ENCODE peak calls at places on chromosomes 13 and 19, in seven cellular contexts. X, E, M, O, P, I and Q are unnamed samples.

GRCh38 chr13:113812140-113813036 is 51.5 kb downstream of the GAS6 start:
- DNase-seq in X (no peak), E (no peak), M (no peak), O (no peak), P (no peak), I (no peak), Q (no peak)

GRCh38 chr13:94901070-94901469 is 188.7 kb upstream of the SOX21 start:
- DNase-seq in X (no peak), E (no peak), M (no peak), O (no peak), P (no peak), I (no peak), Q (no peak)

GRCh38 chr13:38264363-38265134 is 85.1 kb upstream of the UFM1 start:
- DNase-seq in X (no peak), E (no peak), M (no peak), O (no peak), P (no peak), I (no peak), Q (no peak)

GRCh38 chr13:96958286-96958891 is 35.9 kb downstream of the OXGR1 start:
- DNase-seq in X (no peak), E (peak; percentile 8), M (peak; percentile 55), O (no peak), P (no peak), I (no peak), Q (no peak)

GRCh38 chr19:48484931-48485612 is 15.9 kb downstream of the CYTH2 start:
- DNase-seq in X (no peak), E (no peak), M (no peak), O (no peak), P (no peak), I (no peak), Q (no peak)

GRCh38 chr13:32216281-32216680 is 98.9 kb downstream of the ZAR1L start:
- DNase-seq in X (no peak), E (no peak), M (no peak), O (no peak), P (peak; percentile 72), I (no peak), Q (no peak)

GRCh38 chr19:11173516-11174155 is 18.1 kb upstream of the SPC24 start:
- DNase-seq in X (no peak), E (no peak), M (no peak), O (no peak), P (no peak), I (no peak), Q (no peak)

GRCh38 chr13:113155201-113155600 is 3.2 kb upstream of the PROZ start:
- DNase-seq in X (no peak), E (no peak), M (no peak), O (no peak), P (no peak), I (no peak), Q (no peak)

GRCh38 chr13:37382156-37382555 is 216.4 kb downstream of the POSTN start:
- DNase-seq in X (no peak), E (peak; percentile 49), M (no peak), O (no peak), P (no peak), I (no peak), Q (no peak)

GRCh38 chr19:18419195-18419698 is at the start of gene SSBP4:
- DNase-seq in X (peak; percentile 69), E (peak; percentile 75), M (peak; percentile 76), O (peak; percentile 75), P (no peak), I (no peak), Q (peak; percentile 59)
- TF ChIP-seq CTCF in X (peak; percentile 56), E (no peak), M (no peak), O (peak; percentile 31), P (peak; percentile 50), I (peak; percentile 32), Q (peak; percentile 29)

DNA sequence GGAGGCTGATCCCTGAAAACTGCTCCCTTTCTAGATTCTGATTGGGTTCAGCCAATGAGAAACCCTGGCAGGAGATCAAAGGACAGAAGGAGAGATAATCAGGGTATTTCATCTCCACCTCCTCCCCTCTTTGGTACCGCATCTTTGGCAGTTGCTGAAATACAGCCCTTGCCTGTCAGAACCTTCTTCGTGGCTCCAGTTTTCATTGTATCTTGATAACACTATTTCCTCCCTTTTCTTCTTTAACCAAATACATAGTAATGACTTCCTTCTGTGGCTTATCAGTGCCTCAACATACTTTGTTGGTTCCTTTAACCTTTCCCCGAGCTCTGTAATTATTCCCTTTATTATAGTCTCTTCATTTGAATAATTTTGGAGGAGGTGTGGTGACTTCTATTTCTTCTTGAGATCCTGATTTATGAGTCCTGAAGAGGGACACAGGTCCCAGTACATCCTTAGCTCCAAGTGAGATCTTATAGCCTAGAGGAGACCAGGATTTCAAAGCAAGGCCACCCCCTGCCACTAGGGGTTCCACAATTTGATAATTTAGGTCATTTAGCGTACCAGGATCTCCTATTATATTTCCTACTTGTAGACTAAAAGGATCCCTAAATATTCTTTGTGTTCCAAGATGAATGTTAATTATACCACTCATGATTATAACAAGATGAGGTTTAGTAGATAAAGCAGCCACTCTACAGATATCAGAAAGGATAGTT is 98.0 kb downstream of the EDNRB start:
- DNase-seq in X (no peak), E (no peak), M (no peak), O (no peak), P (no peak), I (no peak), Q (no peak)
- TF ChIP-seq CTCF in X (no peak), E (no peak), M (no peak), O (no peak), P (no peak), I (no peak), Q (no peak)

GRCh38 chr19:15812059-15812722 is 3.3 kb downstream of the OR10H1 start:
- DNase-seq in X (no peak), E (no peak), M (peak; percentile 52), O (peak; percentile 38), P (no peak), I (no peak), Q (no peak)

GRCh38 chr19:15815306-15815705 is at the start of gene OR10H1:
- DNase-seq in X (no peak), E (no peak), M (peak; percentile 50), O (no peak), P (no peak), I (no peak), Q (no peak)

GRCh38 chr19:15811476-15811875 is 4.0 kb downstream of the OR10H1 start:
- DNase-seq in X (no peak), E (no peak), M (no peak), O (no peak), P (no peak), I (no peak), Q (no peak)

GRCh38 chr19:15813916-15814315 is 1.5 kb downstream of the OR10H1 start:
- DNase-seq in X (no peak), E (no peak), M (no peak), O (no peak), P (no peak), I (no peak), Q (no peak)

GRCh38 chr19:15810335-15810734 is 5.1 kb downstream of the OR10H1 start:
- DNase-seq in X (peak; percentile 7), E (no peak), M (no peak), O (peak; percentile 46), P (no peak), I (no peak), Q (no peak)
- TF ChIP-seq CTCF in X (peak; percentile 43), E (no peak), M (peak; percentile 35), O (peak; percentile 45), P (peak; percentile 40), I (peak; percentile 33), Q (no peak)

GRCh38 chr13:98108330-98108729 is 34.6 kb upstream of the FARP1 start:
- DNase-seq in X (no peak), E (peak; percentile 24), M (no peak), O (no peak), P (no peak), I (no peak), Q (no peak)

GRCh38 chr13:98099627-98100026 is 43.3 kb upstream of the FARP1 start:
- DNase-seq in X (no peak), E (no peak), M (no peak), O (no peak), P (no peak), I (no peak), Q (no peak)

GRCh38 chr13:98103531-98103930 is 39.4 kb upstream of the FARP1 start:
- DNase-seq in X (no peak), E (peak; percentile 43), M (no peak), O (no peak), P (no peak), I (no peak), Q (no peak)

GRCh38 chr13:98105929-98106336 is 37.0 kb upstream of the FARP1 start:
- DNase-seq in X (peak; percentile 72), E (peak; percentile 66), M (no peak), O (no peak), P (no peak), I (no peak), Q (no peak)

DNA sequence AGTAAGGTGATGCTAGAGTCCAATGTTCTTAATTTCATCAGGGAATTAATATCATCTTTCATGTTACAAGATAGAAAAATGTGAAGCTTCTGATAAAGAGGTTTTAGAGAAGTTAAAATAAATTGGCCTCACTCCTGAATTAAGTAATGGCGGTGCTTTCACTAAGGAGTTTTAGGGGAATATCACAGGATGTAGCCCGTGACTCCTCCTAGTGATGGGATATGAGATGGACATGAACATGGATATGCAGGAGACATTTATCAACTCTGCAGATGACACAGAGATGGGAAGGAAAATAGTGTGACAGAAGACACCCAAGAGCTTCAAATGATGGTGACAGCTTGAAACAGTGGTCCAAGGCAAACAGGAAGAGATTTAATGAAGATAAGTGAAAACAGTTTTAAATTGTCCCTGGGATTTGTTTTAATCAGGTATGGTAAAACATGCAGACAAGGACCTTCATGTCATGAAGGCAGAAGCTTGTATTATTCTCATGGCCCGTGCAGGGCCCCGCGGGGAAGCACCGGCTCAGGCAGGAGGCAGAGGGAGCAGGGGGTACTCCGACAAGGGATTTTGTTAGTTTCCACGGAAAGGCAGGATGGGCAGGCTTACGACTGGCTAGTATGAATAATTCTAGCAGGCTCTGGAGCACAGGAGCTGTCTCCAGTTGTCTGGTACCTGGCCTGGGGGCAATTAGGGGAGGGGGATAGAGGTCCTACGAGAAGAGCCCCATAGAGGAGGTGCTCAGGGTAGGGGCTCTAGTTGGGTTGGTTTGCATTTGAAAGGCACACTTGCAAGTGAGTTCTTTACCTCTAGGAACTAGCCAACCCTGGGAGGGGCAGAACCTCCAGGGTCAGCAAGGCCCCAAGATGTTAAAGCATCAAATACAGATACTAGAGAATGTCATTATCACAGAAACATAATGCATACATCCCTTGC is 38.7 kb upstream of the FARP1 start:
- DNase-seq in X (no peak), E (no peak), M (peak; percentile 25), O (no peak), P (no peak), I (peak; percentile 48), Q (no peak)
- TF ChIP-seq CTCF in X (no peak), E (peak; percentile 39), M (peak; percentile 38), O (no peak), P (no peak), I (no peak), Q (no peak)